ENCODE peak calls at places on chromosomes 4 and X, in eight cellular contexts. O is NCI-H2081; E is fibroblast of pulmonary artery; S is activated CD8-positive, alpha-beta memory T cell treated with anti-CD3 and anti-CD28 coated beads for 1 hour; Q is aorta; I is AG09319; U is stimulated activated CD8-positive, alpha-beta memory T cell treated with anti-CD3 and anti-CD28 coated beads, Interleukin-15, amount 100 ng/mL, for 4 hours; T is natural killer cell treated with Interleukin-12 subunit alpha and Interleukin-12 subunit beta and Interleukin-15 and Interleukin-18, amount 100 ng/mL, for 72 hours. W is an unnamed sample.

GRCh38 chrX:99271641-99272040 is 1138.4 kb downstream of the PCDH19 start:
- DNase-seq in O (no peak), T (no peak), S (no peak), U (no peak), I (no peak), Q (no peak), E (no peak), W (no peak)

GRCh38 chr4:41384992-41385391 is 128.3 kb downstream of the UCHL1 start:
- DNase-seq in T (no peak), I (no peak), U (no peak), O (no peak), S (no peak), Q (peak), E (no peak), W (no peak)

GRCh38 chr4:87521757-87522374 is 7.3 kb downstream of the SPARCL1 start:
- DNase-seq in U (no peak), Q (no peak), S (no peak), I (no peak), T (no peak), O (no peak), E (peak), W (no peak)

GRCh38 chr4:80219301-80220025 is 22.2 kb downstream of the PRDM8 start:
- DNase-seq in S (no peak), I (no peak), E (peak), T (no peak), U (no peak), O (no peak), Q (no peak), W (no peak)

GRCh38 chrX:37846934-37847732 is at the start of gene DYNLT3:
- DNase-seq in O (peak), E (peak), Q (peak), I (no peak), U (peak), S (peak), T (peak), W (peak)

GRCh38 chrX:106619797-106620196 is 8.0 kb downstream of the RADX start:
- DNase-seq in U (no peak), T (no peak), I (no peak), Q (no peak), E (peak), O (peak), S (no peak), W (no peak)

GRCh38 chrX:42577936-42578335 is 200.0 kb downstream of the PPP1R2C start:
- DNase-seq in E (peak), U (no peak), T (no peak), I (no peak), O (no peak), S (no peak), Q (no peak), W (no peak)

GRCh38 chrX:150887906-150888465 is 10.5 kb downstream of the CD99L2 start:
- DNase-seq in E (no peak), U (no peak), O (no peak), S (no peak), Q (no peak), I (no peak), T (no peak), W (no peak)

GRCh38 chrX:1465261-1466231 is 12.8 kb upstream of the ASMTL start:
- DNase-seq in I (no peak), U (no peak), S (no peak), Q (peak), E (no peak), T (no peak), O (no peak), W (no peak)

GRCh38 chr4:3341760-3342159 is 48.9 kb downstream of the RGS12 start:
- DNase-seq in T (no peak), S (no peak), O (no peak), E (no peak), U (no peak), I (no peak), Q (no peak), W (no peak)

GRCh38 chr4:83599183-83599582 is 63.3 kb downstream of the GPAT3 start:
- DNase-seq in E (peak), I (no peak), Q (no peak), O (no peak), U (no peak), S (no peak), T (no peak), W (no peak)